ENCODE peak calls at places on chromosomes 13 and 19, in eight cellular contexts. K, R, L, Q, M, Y, T and A are unnamed samples.

GRCh38 chr19:53333071-53333465 is 481 bp upstream of the ZNF845 start:
- DNase-seq in K (no peak), R (peak), L (no peak), Q (peak), M (peak), Y (no peak), T (peak), A (peak)

GRCh38 chr19:43820861-43821215 is 6.3 kb upstream of the ZNF283 start:
- DNase-seq in K (no peak), R (no peak), L (no peak), Q (no peak), M (no peak), Y (no peak), T (no peak), A (no peak)

GRCh38 chr19:8097198-8097597 is 44.6 kb downstream of the CCL25 start:
- DNase-seq in K (no peak), R (no peak), L (no peak), Q (no peak), M (no peak), Y (no peak), T (no peak), A (no peak)

GRCh38 chr19:9881720-9882119 is 46.6 kb downstream of the PIN1 start:
- DNase-seq in K (no peak), R (no peak), L (peak), Q (no peak), M (no peak), Y (no peak), T (no peak), A (peak)

GRCh38 chr13:32211788-32212187 is 103.4 kb downstream of the ZAR1L start:
- DNase-seq in K (no peak), R (peak), L (peak), Q (no peak), M (no peak), Y (no peak), T (no peak), A (no peak)

GRCh38 chr13:23433171-23434153 is at the start of gene SACS:
- DNase-seq in K (peak), R (no peak), L (peak), Q (peak), M (no peak), Y (no peak), T (no peak), A (no peak)

GRCh38 chr13:62432295-62432694 is 1016.6 kb upstream of the PCDH20 start:
- DNase-seq in K (no peak), R (no peak), L (no peak), Q (no peak), M (no peak), Y (no peak), T (no peak), A (no peak)

GRCh38 chr19:35757231-35757748 is 461 bp upstream of the HSPB6 start:
- DNase-seq in K (no peak), R (peak), L (peak), Q (peak), M (peak), Y (no peak), T (peak), A (peak)

GRCh38 chr13:36820222-36820621 is 1.2 kb downstream of the RFXAP start:
- DNase-seq in K (no peak), R (no peak), L (no peak), Q (no peak), M (no peak), Y (peak), T (no peak), A (no peak)

GRCh38 chr13:73608157-73608516 is 526.1 kb downstream of the KLF12 start:
- DNase-seq in K (no peak), R (no peak), L (no peak), Q (no peak), M (no peak), Y (no peak), T (no peak), A (no peak)

GRCh38 chr13:52356327-52356726 is 49.6 kb downstream of the THSD1 start:
- DNase-seq in K (no peak), R (no peak), L (peak), Q (no peak), M (no peak), Y (no peak), T (no peak), A (no peak)

GRCh38 chr19:36169084-36169760 is 17.0 kb upstream of the COX7A1 start:
- DNase-seq in K (no peak), R (no peak), L (peak), Q (peak), M (no peak), Y (no peak), T (no peak), A (peak)

GRCh38 chr13:40878321-40878720 is 88.9 kb downstream of the SLC25A15 start:
- DNase-seq in K (no peak), R (no peak), L (no peak), Q (no peak), M (no peak), Y (no peak), T (no peak), A (no peak)

GRCh38 chr19:10142701-10143375 is 23.1 kb upstream of the EIF3G start:
- DNase-seq in K (no peak), R (no peak), L (no peak), Q (no peak), M (peak), Y (no peak), T (no peak), A (peak)

GRCh38 chr19:35024095-35024494 is 6.2 kb upstream of the SCN1B start:
- DNase-seq in K (no peak), R (no peak), L (no peak), Q (no peak), M (no peak), Y (no peak), T (no peak), A (no peak)

GRCh38 chr13:23578411-23579071 is 8.3 kb downstream of the TNFRSF19 start:
- DNase-seq in K (peak), R (peak), L (peak), Q (peak), M (peak), Y (peak), T (peak), A (peak)

GRCh38 chr19:4986471-4986888 is 17.6 kb downstream of the KDM4B start:
- DNase-seq in K (no peak), R (no peak), L (no peak), Q (no peak), M (no peak), Y (no peak), T (no peak), A (no peak)

GRCh38 chr13:112877496-112877895 is 91.5 kb upstream of the MCF2L start:
- DNase-seq in K (no peak), R (no peak), L (no peak), Q (no peak), M (no peak), Y (no peak), T (peak), A (no peak)